ENCODE peak calls at places on chromosomes 3 and 15, in seven cellular contexts. One of them, this sample, is unnamed.

GRCh38 chr3:138469869-138470268 is 35.5 kb downstream of the ESYT3 start:
- DNase-seq in H1: peak
- DNase-seq in trophoblast cell: no peak
- DNase-seq in neuronal stem cell: no peak
- DNase-seq in IMR-90: no peak
- DNase-seq in mesendoderm: no peak
- DNase-seq in H9: no peak
- DNase-seq in this sample: no peak

GRCh38 chr15:59116141-59116540 is 11.2 kb downstream of the CCNB2 start:
- DNase-seq in IMR-90: peak
- DNase-seq in neuronal stem cell: no peak
- DNase-seq in mesendoderm: no peak
- DNase-seq in H1: no peak
- DNase-seq in trophoblast cell: no peak
- DNase-seq in H9: no peak
- DNase-seq in this sample: no peak

GRCh38 chr15:92696096-92696495 is 40.5 kb upstream of the FAM174B start:
- DNase-seq in neuronal stem cell: no peak
- DNase-seq in H1: no peak
- DNase-seq in trophoblast cell: no peak
- DNase-seq in H9: no peak
- DNase-seq in mesendoderm: no peak
- DNase-seq in IMR-90: no peak
- DNase-seq in this sample: no peak

GRCh38 chr3:168002786-168003368 is 92.8 kb downstream of the GOLIM4 start:
- DNase-seq in H9: no peak
- DNase-seq in trophoblast cell: no peak
- DNase-seq in IMR-90: peak
- DNase-seq in neuronal stem cell: no peak
- DNase-seq in mesendoderm: no peak
- DNase-seq in H1: no peak
- DNase-seq in this sample: peak

GRCh38 chr3:154971771-154972326 is 108.3 kb upstream of the MME start:
- DNase-seq in H1: no peak
- DNase-seq in IMR-90: peak
- DNase-seq in mesendoderm: peak
- DNase-seq in H9: no peak
- DNase-seq in neuronal stem cell: no peak
- DNase-seq in trophoblast cell: peak
- DNase-seq in this sample: no peak

GRCh38 chr3:187943677-187944390 is 198.6 kb upstream of the BCL6 start:
- DNase-seq in neuronal stem cell: no peak
- DNase-seq in trophoblast cell: no peak
- DNase-seq in H9: no peak
- DNase-seq in IMR-90: peak
- DNase-seq in H1: no peak
- DNase-seq in mesendoderm: peak
- DNase-seq in this sample: no peak

GRCh38 chr3:37214076-37214475 is 39.7 kb upstream of the LRRFIP2 start:
- DNase-seq in mesendoderm: peak
- DNase-seq in H9: peak
- DNase-seq in H1: peak
- DNase-seq in IMR-90: no peak
- DNase-seq in neuronal stem cell: no peak
- DNase-seq in trophoblast cell: peak
- DNase-seq in this sample: no peak

GRCh38 chr3:14392231-14392630 is 10.2 kb upstream of the SLC6A6 start:
- DNase-seq in mesendoderm: peak
- DNase-seq in neuronal stem cell: no peak
- DNase-seq in H9: no peak
- DNase-seq in H1: no peak
- DNase-seq in IMR-90: no peak
- DNase-seq in trophoblast cell: no peak
- DNase-seq in this sample: no peak

GRCh38 chr15:95446854-95447253 is 883.6 kb upstream of the NR2F2 start:
- DNase-seq in trophoblast cell: no peak
- DNase-seq in mesendoderm: no peak
- DNase-seq in neuronal stem cell: no peak
- DNase-seq in H9: no peak
- DNase-seq in IMR-90: no peak
- DNase-seq in H1: no peak
- DNase-seq in this sample: no peak

GRCh38 chr3:24145981-24146822 is 201.1 kb downstream of the NR1D2 start:
- DNase-seq in IMR-90: peak
- DNase-seq in mesendoderm: peak
- DNase-seq in neuronal stem cell: no peak
- DNase-seq in H9: no peak
- DNase-seq in trophoblast cell: peak
- DNase-seq in H1: no peak
- DNase-seq in this sample: peak

GRCh38 chr15:86403221-86403620 is 323.6 kb downstream of the AGBL1 start:
- DNase-seq in mesendoderm: no peak
- DNase-seq in IMR-90: no peak
- DNase-seq in H1: no peak
- DNase-seq in H9: no peak
- DNase-seq in trophoblast cell: no peak
- DNase-seq in neuronal stem cell: no peak
- DNase-seq in this sample: no peak

GRCh38 chr3:182533394-182533793 is 259.9 kb upstream of the ATP11B start:
- DNase-seq in H1: no peak
- DNase-seq in H9: no peak
- DNase-seq in trophoblast cell: no peak
- DNase-seq in mesendoderm: no peak
- DNase-seq in neuronal stem cell: no peak
- DNase-seq in IMR-90: no peak
- DNase-seq in this sample: no peak

GRCh38 chr3:173395412-173396181 is 1.9 kb upstream of the NLGN1 start:
- DNase-seq in H9: peak
- DNase-seq in mesendoderm: peak
- DNase-seq in IMR-90: peak
- DNase-seq in trophoblast cell: peak
- DNase-seq in neuronal stem cell: peak
- DNase-seq in H1: peak
- DNase-seq in this sample: peak

GRCh38 chr3:104273046-104273649 is 1093.6 kb upstream of the ALCAM start:
- DNase-seq in trophoblast cell: peak
- DNase-seq in neuronal stem cell: no peak
- DNase-seq in H9: no peak
- DNase-seq in H1: no peak
- DNase-seq in IMR-90: peak
- DNase-seq in mesendoderm: peak
- DNase-seq in this sample: peak

GRCh38 chr3:136584728-136585127 is 167.4 kb downstream of the STAG1 start:
- DNase-seq in IMR-90: peak
- DNase-seq in H1: no peak
- DNase-seq in mesendoderm: no peak
- DNase-seq in neuronal stem cell: no peak
- DNase-seq in trophoblast cell: peak
- DNase-seq in H9: no peak
- DNase-seq in this sample: no peak

GRCh38 chr3:58009026-58009748 is 965 bp downstream of the FLNB start:
- DNase-seq in neuronal stem cell: no peak
- DNase-seq in trophoblast cell: peak
- DNase-seq in mesendoderm: peak
- DNase-seq in H1: peak
- DNase-seq in IMR-90: no peak
- DNase-seq in H9: peak
- DNase-seq in this sample: peak

GRCh38 chr3:197734667-197735318 is 1.9 kb downstream of the RUBCN start:
- DNase-seq in mesendoderm: no peak
- DNase-seq in IMR-90: no peak
- DNase-seq in H9: no peak
- DNase-seq in H1: no peak
- DNase-seq in neuronal stem cell: no peak
- DNase-seq in trophoblast cell: no peak
- DNase-seq in this sample: no peak

GRCh38 chr3:177335728-177336127 is 138.4 kb upstream of the TBL1XR1 start:
- DNase-seq in mesendoderm: no peak
- DNase-seq in IMR-90: peak
- DNase-seq in neuronal stem cell: no peak
- DNase-seq in H1: no peak
- DNase-seq in trophoblast cell: no peak
- DNase-seq in H9: no peak
- DNase-seq in this sample: peak

GRCh38 chr3:39783730-39784129 is 25.7 kb upstream of the MYRIP start:
- DNase-seq in mesendoderm: no peak
- DNase-seq in IMR-90: no peak
- DNase-seq in H1: no peak
- DNase-seq in H9: no peak
- DNase-seq in neuronal stem cell: no peak
- DNase-seq in trophoblast cell: no peak
- DNase-seq in this sample: no peak

GRCh38 chr3:64064804-64065203 is 41.5 kb upstream of the PSMD6 start:
- DNase-seq in H9: no peak
- DNase-seq in H1: no peak
- DNase-seq in neuronal stem cell: no peak
- DNase-seq in trophoblast cell: no peak
- DNase-seq in mesendoderm: no peak
- DNase-seq in IMR-90: no peak
- DNase-seq in this sample: no peak

GRCh38 chr15:33019354-33019981 is 175.0 kb downstream of the FMN1 start:
- DNase-seq in trophoblast cell: no peak
- DNase-seq in mesendoderm: no peak
- DNase-seq in H9: no peak
- DNase-seq in neuronal stem cell: no peak
- DNase-seq in IMR-90: no peak
- DNase-seq in H1: no peak
- DNase-seq in this sample: no peak

GRCh38 chr3:122305818-122306621 is 19.0 kb upstream of the CSTA start:
- DNase-seq in IMR-90: no peak
- DNase-seq in mesendoderm: peak
- DNase-seq in neuronal stem cell: no peak
- DNase-seq in trophoblast cell: no peak
- DNase-seq in H9: peak
- DNase-seq in H1: no peak
- DNase-seq in this sample: no peak

DNA sequence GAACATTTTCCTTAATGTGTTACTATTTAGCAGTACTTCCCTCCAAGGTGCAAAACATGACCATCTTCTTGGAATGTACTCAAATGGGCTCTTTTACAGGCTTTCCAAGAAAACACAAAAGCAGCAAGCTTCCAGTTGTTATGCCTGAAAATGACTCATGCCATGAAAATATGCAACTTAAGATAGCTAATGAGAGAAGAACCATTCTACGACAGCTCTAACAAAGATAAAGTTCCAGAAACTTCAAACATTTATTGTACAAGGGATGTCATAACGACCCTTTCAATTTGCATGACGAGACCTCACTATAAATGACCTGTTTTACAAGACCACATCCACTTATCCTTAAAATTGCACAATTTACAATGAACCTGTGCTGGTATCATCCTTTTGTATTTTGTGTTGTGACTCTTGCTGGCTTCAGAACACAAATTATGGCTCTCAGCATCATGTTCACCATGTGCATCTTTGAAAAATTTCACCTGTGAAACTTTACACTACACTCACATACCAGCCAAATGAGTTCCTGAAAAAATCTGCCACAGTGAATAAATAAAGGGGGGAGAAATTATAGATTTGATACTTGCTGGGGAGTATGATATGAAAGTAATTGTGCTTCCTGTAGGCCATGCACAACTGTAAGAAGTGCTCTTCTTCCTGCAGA is 433.7 kb downstream of the MAGI1 start:
- DNase-seq in neuronal stem cell: no peak
- DNase-seq in H1: no peak
- DNase-seq in mesendoderm: no peak
- DNase-seq in trophoblast cell: peak
- DNase-seq in H9: no peak
- DNase-seq in IMR-90: peak
- DNase-seq in this sample: peak
- H2BK120ac ChIP-seq in neuronal stem cell: no peak
- H2BK120ac ChIP-seq in H1: no peak
- H2BK120ac ChIP-seq in mesendoderm: no peak
- H2BK120ac ChIP-seq in trophoblast cell: no peak
- H2BK120ac ChIP-seq in H9: no peak
- H2BK120ac ChIP-seq in IMR-90: no peak
- H2BK120ac ChIP-seq in this sample: no peak

GRCh38 chr3:65600888-65601287 is 437.8 kb downstream of the MAGI1 start:
- DNase-seq in trophoblast cell: no peak
- DNase-seq in mesendoderm: no peak
- DNase-seq in H9: no peak
- DNase-seq in IMR-90: no peak
- DNase-seq in H1: no peak
- DNase-seq in neuronal stem cell: no peak
- DNase-seq in this sample: no peak
- H2BK120ac ChIP-seq in trophoblast cell: no peak
- H2BK120ac ChIP-seq in mesendoderm: no peak
- H2BK120ac ChIP-seq in H9: no peak
- H2BK120ac ChIP-seq in IMR-90: no peak
- H2BK120ac ChIP-seq in H1: no peak
- H2BK120ac ChIP-seq in neuronal stem cell: no peak
- H2BK120ac ChIP-seq in this sample: no peak

GRCh38 chr3:83873550-83873949 is 1085.2 kb upstream of the CADM2 start:
- DNase-seq in H1: no peak
- DNase-seq in IMR-90: no peak
- DNase-seq in trophoblast cell: no peak
- DNase-seq in H9: no peak
- DNase-seq in mesendoderm: no peak
- DNase-seq in neuronal stem cell: no peak
- DNase-seq in this sample: peak

GRCh38 chr3:83863380-83863779 is 1095.4 kb upstream of the CADM2 start:
- DNase-seq in H1: no peak
- DNase-seq in IMR-90: no peak
- DNase-seq in H9: no peak
- DNase-seq in trophoblast cell: no peak
- DNase-seq in neuronal stem cell: no peak
- DNase-seq in mesendoderm: no peak
- DNase-seq in this sample: no peak

DNA sequence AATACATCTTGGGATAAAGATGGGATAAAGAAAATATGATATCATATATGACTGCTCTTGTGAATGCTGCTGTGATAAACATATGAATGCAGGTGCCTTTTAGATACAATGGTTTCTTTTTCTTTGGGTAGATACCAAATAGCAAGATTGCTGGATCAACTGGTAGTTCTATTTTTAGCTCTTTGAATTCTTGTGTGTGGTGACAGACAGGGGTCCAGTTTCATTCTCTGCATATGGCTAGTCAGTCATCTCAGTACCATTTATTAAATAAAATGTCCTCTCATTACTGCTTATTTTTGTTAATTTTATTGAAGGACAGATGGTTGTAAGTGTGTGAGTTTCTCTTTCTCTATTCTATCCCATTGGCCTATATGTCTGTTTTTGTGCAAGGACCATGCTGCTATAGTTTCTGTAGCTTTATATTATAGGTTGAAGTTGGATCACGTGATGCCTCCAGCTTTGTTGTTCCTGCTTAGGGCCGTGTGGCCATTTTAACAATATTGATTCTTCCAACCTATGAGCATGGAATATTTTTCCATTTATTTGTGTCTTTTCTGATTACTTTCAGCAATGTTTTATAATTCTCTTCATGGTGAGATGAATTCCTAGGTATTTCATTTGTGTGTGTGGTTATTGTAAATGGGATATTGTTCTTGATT is 1089.8 kb upstream of the CADM2 start:
- DNase-seq in trophoblast cell: no peak
- DNase-seq in mesendoderm: no peak
- DNase-seq in neuronal stem cell: no peak
- DNase-seq in H1: no peak
- DNase-seq in H9: no peak
- DNase-seq in IMR-90: no peak
- DNase-seq in this sample: no peak
- H2BK120ac ChIP-seq in trophoblast cell: no peak
- H2BK120ac ChIP-seq in mesendoderm: no peak
- H2BK120ac ChIP-seq in neuronal stem cell: no peak
- H2BK120ac ChIP-seq in H1: no peak
- H2BK120ac ChIP-seq in H9: no peak
- H2BK120ac ChIP-seq in IMR-90: no peak
- H2BK120ac ChIP-seq in this sample: no peak

GRCh38 chr3:128430276-128430675 is 36.4 kb downstream of the DNAJB8 start:
- DNase-seq in H9: no peak
- DNase-seq in neuronal stem cell: no peak
- DNase-seq in mesendoderm: no peak
- DNase-seq in trophoblast cell: no peak
- DNase-seq in H1: no peak
- DNase-seq in IMR-90: no peak
- DNase-seq in this sample: no peak
- H2BK120ac ChIP-seq in H9: no peak
- H2BK120ac ChIP-seq in neuronal stem cell: no peak
- H2BK120ac ChIP-seq in mesendoderm: no peak
- H2BK120ac ChIP-seq in trophoblast cell: no peak
- H2BK120ac ChIP-seq in H1: no peak
- H2BK120ac ChIP-seq in IMR-90: no peak
- H2BK120ac ChIP-seq in this sample: no peak